ENCODE peak calls at places on chromosomes 2 and 18, in four cellular contexts. P, V, W and G are unnamed samples.

GRCh38 chr2:45173513-45173912 is 164.3 kb upstream of the SIX2 start:
- DNase-seq in W (no peak), P (peak; percentile 95), V (peak; percentile 33), G (no peak)

GRCh38 chr2:217906787-217907186 is 96.0 kb downstream of the TNS1 start:
- DNase-seq in P (no peak), V (no peak), W (no peak), G (no peak)

GRCh38 chr18:58862851-58863538 is 1.7 kb upstream of the ZNF532 start:
- DNase-seq in W (peak; percentile 51), P (peak; percentile 62), V (no peak), G (no peak)

GRCh38 chr2:142907653-142908052 is 30.2 kb downstream of the KYNU start:
- DNase-seq in P (no peak), V (peak; percentile 17), W (no peak), G (no peak)

GRCh38 chr18:58645398-58645797 is 16.5 kb upstream of the ALPK2 start:
- DNase-seq in V (no peak), P (peak; percentile 93), W (no peak), G (no peak)

GRCh38 chr2:12059616-12060441 is 313.4 kb downstream of the LPIN1 start:
- DNase-seq in P (peak; percentile 86), V (no peak), W (no peak), G (no peak)

GRCh38 chr2:100895934-100896685 is 76.2 kb downstream of the NPAS2 start:
- DNase-seq in V (peak; percentile 17), P (no peak), W (no peak), G (no peak)

GRCh38 chr2:46469116-46469515 is 10.2 kb upstream of the TMEM247 start:
- DNase-seq in V (no peak), P (no peak), W (no peak), G (no peak)

GRCh38 chr2:107374261-107374660 is 452.4 kb upstream of the RGPD4 start:
- DNase-seq in W (no peak), P (no peak), V (no peak), G (no peak)